ENCODE peak calls at places on chromosomes 7 and 10, in five cellular contexts. F, V, G, B and N are unnamed samples.

GRCh38 chr10:83983578-83984255 is 155.6 kb upstream of the GHITM start:
- DNase-seq in G (no peak), F (peak), B (no peak), V (no peak), N (no peak)

GRCh38 chr7:135812151-135812550 is 63.5 kb upstream of the FAM180A start:
- DNase-seq in B (no peak), F (no peak), V (no peak), G (no peak), N (no peak)

GRCh38 chr7:30931927-30932540 is 20.4 kb downstream of the AQP1 start:
- DNase-seq in B (no peak), V (no peak), F (no peak), G (peak), N (no peak)

GRCh38 chr10:88082806-88083596 is 219.6 kb downstream of the PTEN start:
- DNase-seq in V (no peak), B (no peak), G (no peak), F (no peak), N (no peak)

GRCh38 chr10:132141526-132142395 is 45.0 kb upstream of the DPYSL4 start:
- DNase-seq in V (no peak), B (no peak), G (no peak), F (no peak), N (no peak)

GRCh38 chr10:35336921-35337741 is 822 bp downstream of the CCNY start:
- DNase-seq in B (peak), V (no peak), F (peak), G (peak), N (peak)

GRCh38 chr7:90387470-90388240 is 15.6 kb upstream of the CLDN12 start:
- DNase-seq in V (no peak), F (no peak), G (no peak), B (no peak), N (no peak)

GRCh38 chr7:131221061-131221460 is 106.6 kb upstream of the MKLN1 start:
- DNase-seq in V (no peak), F (no peak), G (no peak), B (no peak), N (no peak)